ENCODE peak calls at places on chromosomes 16 and 17, in four cellular contexts. B, A, Q and X are unnamed samples.

GRCh38 chr17:15289285-15290185 is 24.4 kb upstream of the PMP22 start:
- DNase-seq in B (peak), A (peak), Q (no peak), X (no peak)

GRCh38 chr16:8966781-8967436 is 3.2 kb upstream of the USP7 start:
- DNase-seq in B (no peak), A (no peak), Q (no peak), X (no peak)

GRCh38 chr16:85607331-85607765 is 5.8 kb upstream of the GSE1 start:
- DNase-seq in B (no peak), A (no peak), Q (no peak), X (peak)

GRCh38 chr16:89345663-89346150 is 128.2 kb downstream of the ZNF778 start:
- DNase-seq in B (no peak), A (no peak), Q (no peak), X (no peak)

GRCh38 chr17:19725486-19725885 is 9.1 kb upstream of the SLC47A2 start:
- DNase-seq in B (no peak), A (no peak), Q (no peak), X (no peak)

GRCh38 chr17:214881-215331 is 33.5 kb upstream of the DOC2B start:
- DNase-seq in B (no peak), A (no peak), Q (no peak), X (no peak)

GRCh38 chr17:77840156-77840555 is 118.3 kb upstream of the TNRC6C start:
- DNase-seq in B (no peak), A (peak), Q (no peak), X (no peak)

GRCh38 chr17:9287301-9287700 is 266.0 kb downstream of the NTN1 start:
- DNase-seq in B (no peak), A (no peak), Q (no peak), X (no peak)

GRCh38 chr16:25413133-25413532 is 155.5 kb upstream of the ZKSCAN2 start:
- DNase-seq in B (no peak), A (no peak), Q (no peak), X (no peak)